ENCODE peak calls at places on chromosome 1, in ten cellular contexts. I is dorsolateral prefrontal cortex; F is RWPE1; T is left lung; U is right lobe of liver; A is colonic mucosa; V is CD8-positive, alpha-beta T cell; E is astrocyte; N is mesenchymal stem cell; H is esophagus muscularis mucosa. R is an unnamed sample.

GRCh38 chr1:9129391-9130041 is 614 bp upstream of the GPR157 start:
- DNase-seq in I (no peak), F (peak; percentile 88), T (peak; percentile 93), U (peak; percentile 96), A (peak; percentile 97), V (peak; percentile 78), E (no peak), N (peak; percentile 66), H (peak; percentile 94), R (peak; percentile 97)

GRCh38 chr1:246210751-246211150 is 296.3 kb downstream of the SMYD3 start:
- DNase-seq in I (peak; percentile 46), F (no peak), T (no peak), U (peak; percentile 29), A (no peak), V (no peak), E (no peak), N (peak; percentile 1), H (no peak), R (no peak)

GRCh38 chr1:165284471-165284870 is 72.0 kb downstream of the LMX1A start:
- DNase-seq in I (no peak), F (no peak), T (no peak), U (no peak), A (peak; percentile 45), V (no peak), E (no peak), N (no peak), H (no peak), R (no peak)

GRCh38 chr1:29732438-29732837 is 496.1 kb downstream of the PTPRU start:
- DNase-seq in I (no peak), F (no peak), T (no peak), U (no peak), A (no peak), V (no peak), E (no peak), N (no peak), H (no peak), R (no peak)

GRCh38 chr1:182841368-182841988 is 2.3 kb downstream of the DHX9 start:
- DNase-seq in I (no peak), F (peak; percentile 38), T (no peak), U (no peak), A (no peak), V (no peak), E (peak; percentile 68), N (peak; percentile 59), H (no peak), R (no peak)

GRCh38 chr1:155022136-155022926 is 11.2 kb downstream of the DCST2 start:
- DNase-seq in I (no peak), F (no peak), T (no peak), U (no peak), A (no peak), V (no peak), E (no peak), N (no peak), H (no peak), R (no peak)

GRCh38 chr1:27137544-27138075 is 17.3 kb downstream of the SLC9A1 start:
- DNase-seq in I (no peak), F (peak; percentile 39), T (peak; percentile 88), U (peak; percentile 58), A (peak; percentile 68), V (no peak), E (no peak), N (peak; percentile 50), H (no peak), R (peak; percentile 55)

GRCh38 chr1:61973100-61973837 is 221.4 kb upstream of the L1TD1 start:
- DNase-seq in I (no peak), F (no peak), T (no peak), U (peak; percentile 29), A (no peak), V (no peak), E (no peak), N (no peak), H (no peak), R (no peak)

GRCh38 chr1:113928129-113928949 is 785 bp upstream of the HIPK1 start:
- DNase-seq in I (no peak), F (no peak), T (no peak), U (no peak), A (no peak), V (no peak), E (peak; percentile 44), N (peak; percentile 38), H (no peak), R (no peak)

GRCh38 chr1:201383647-201384405 is 6.3 kb upstream of the TNNT2 start:
- DNase-seq in I (peak; percentile 60), F (peak; percentile 76), T (no peak), U (no peak), A (no peak), V (no peak), E (peak; percentile 92), N (peak; percentile 82), H (no peak), R (no peak)

GRCh38 chr1:59186656-59187055 is 110.2 kb upstream of the FGGY start:
- DNase-seq in I (no peak), F (no peak), T (no peak), U (no peak), A (no peak), V (no peak), E (peak; percentile 32), N (peak; percentile 52), H (peak; percentile 89), R (no peak)

GRCh38 chr1:14782741-14783591 is 184.5 kb downstream of the KAZN start:
- DNase-seq in I (no peak), F (no peak), T (no peak), U (no peak), A (no peak), V (no peak), E (no peak), N (peak; percentile 31), H (no peak), R (no peak)

GRCh38 chr1:202794049-202794725 is 14.0 kb downstream of the KDM5B start:
- DNase-seq in I (no peak), F (no peak), T (no peak), U (no peak), A (no peak), V (no peak), E (no peak), N (no peak), H (no peak), R (no peak)

GRCh38 chr1:226736908-226737818 is 1.9 kb downstream of the ITPKB start:
- DNase-seq in I (peak; percentile 73), F (no peak), T (peak; percentile 55), U (peak; percentile 39), A (peak; percentile 43), V (no peak), E (no peak), N (peak; percentile 62), H (no peak), R (peak; percentile 39)

GRCh38 chr1:26478159-26478558 is 5.9 kb downstream of the HMGN2 start:
- DNase-seq in I (no peak), F (no peak), T (no peak), U (no peak), A (no peak), V (no peak), E (no peak), N (no peak), H (no peak), R (no peak)

GRCh38 chr1:183909672-183910071 is 104.8 kb downstream of the RGL1 start:
- DNase-seq in I (no peak), F (no peak), T (no peak), U (no peak), A (no peak), V (no peak), E (no peak), N (no peak), H (no peak), R (no peak)
- H3K27ac ChIP-seq in I (no peak overlapping the region), F (no peak overlapping the region), T (peak overlapping the region; percentile 69), U (no peak overlapping the region), A (no peak overlapping the region), V (no peak overlapping the region), E (no peak overlapping the region), N (no peak overlapping the region), H (no peak overlapping the region), R (no peak overlapping the region)

DNA sequence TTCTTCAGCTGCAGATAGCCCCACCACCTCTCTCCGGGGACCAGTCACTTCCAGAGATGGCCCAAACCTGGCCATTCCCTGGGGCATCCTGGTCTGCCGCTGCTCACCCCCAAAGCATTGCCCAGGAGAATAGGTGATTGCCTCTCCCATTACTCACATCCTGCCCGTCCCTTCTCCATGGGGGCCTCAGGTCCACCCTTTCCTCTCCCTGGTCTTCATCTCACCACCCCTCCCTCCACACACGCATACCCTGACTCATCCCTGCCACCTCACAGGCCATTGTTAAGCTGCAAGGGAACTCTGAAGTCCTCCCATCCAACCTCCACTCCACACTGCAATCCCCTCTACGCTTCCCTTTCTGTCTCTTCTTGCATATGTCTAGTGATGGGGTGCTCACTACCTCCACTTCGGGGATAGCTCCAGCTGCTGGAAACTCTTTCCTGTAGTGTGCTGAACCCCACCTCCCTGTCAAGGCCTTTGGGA is at the start of gene PLEKHG5:
- DNase-seq in I (no peak), F (peak; percentile 91), T (no peak), U (no peak), A (no peak), V (no peak), E (peak; percentile 87), N (peak; percentile 78), H (no peak), R (no peak)
- H3K27ac ChIP-seq in I (peak within 1 kb of the TSS; percentile 5), F (peak within 1 kb of the TSS; percentile 100), T (peak within 1 kb of the TSS; percentile 57), U (peak within 1 kb of the TSS; percentile 64), A (peak within 1 kb of the TSS; percentile 67), V (peak within 1 kb of the TSS; percentile 18), E (peak within 1 kb of the TSS; percentile 95), N (peak within 1 kb of the TSS; percentile 89), H (peak within 1 kb of the TSS; percentile 81), R (peak within 1 kb of the TSS; percentile 87)

DNA sequence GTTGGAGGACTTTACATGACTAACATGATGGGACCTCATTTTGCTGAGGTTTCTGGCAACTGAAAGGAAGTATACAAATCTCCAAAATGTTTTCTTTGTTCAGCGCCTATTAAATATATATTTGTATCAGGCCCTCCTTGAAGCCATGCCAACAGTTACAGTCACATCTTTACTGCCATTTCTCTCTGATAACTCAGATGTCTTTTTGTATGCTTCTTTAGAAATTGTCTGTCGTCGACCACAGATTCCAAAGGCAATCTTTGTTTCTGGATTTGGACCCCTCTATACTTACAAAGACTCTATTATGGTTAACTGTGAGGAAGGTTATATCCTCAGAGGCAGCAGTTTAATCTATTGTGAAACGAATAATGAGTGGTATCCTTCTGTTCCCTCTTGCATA is 69.4 kb downstream of the C4BPA start:
- DNase-seq in I (no peak), F (no peak), T (no peak), U (no peak), A (no peak), V (no peak), E (no peak), N (no peak), H (no peak), R (no peak)
- H3K27ac ChIP-seq in I (no peak overlapping the region), F (no peak overlapping the region), T (no peak overlapping the region), U (no peak overlapping the region), A (peak overlapping the region; percentile 68), V (no peak overlapping the region), E (no peak overlapping the region), N (no peak overlapping the region), H (no peak overlapping the region), R (peak overlapping the region; percentile 61)

DNA sequence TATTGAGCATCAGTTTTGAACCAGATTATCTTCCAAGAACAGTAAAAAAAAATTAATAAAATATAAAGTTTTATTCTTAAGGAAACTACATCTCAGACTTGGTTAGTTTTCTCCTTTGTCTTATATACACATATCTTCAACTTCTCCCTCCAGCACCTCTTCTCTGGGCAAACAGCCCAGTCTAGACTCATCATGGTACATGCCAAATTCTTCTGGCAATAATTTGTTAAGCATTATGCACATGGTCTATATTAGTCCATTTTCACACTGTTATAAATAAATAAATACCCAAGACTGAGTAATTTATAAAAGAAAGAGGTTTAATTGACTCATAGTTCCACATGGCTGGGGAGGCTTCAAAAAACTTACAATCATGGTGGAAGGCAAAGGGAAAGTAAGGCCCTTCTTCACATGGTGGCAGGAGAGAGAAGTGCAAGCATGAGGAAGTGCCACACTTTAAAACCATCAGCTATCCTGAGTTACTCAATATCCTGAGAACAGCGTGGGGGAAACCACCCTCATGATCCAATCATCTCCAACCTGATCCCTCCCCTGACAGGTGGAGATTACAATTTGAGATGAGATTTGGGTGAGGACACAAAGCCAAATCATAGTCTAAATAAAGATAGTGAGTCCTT is 108.7 kb upstream of the RNPC3 start:
- DNase-seq in I (no peak), F (no peak), T (no peak), U (no peak), A (no peak), V (no peak), E (peak; percentile 55), N (no peak), H (no peak), R (no peak)
- H3K27ac ChIP-seq in I (no peak overlapping the region), F (no peak overlapping the region), T (no peak overlapping the region), U (no peak overlapping the region), A (no peak overlapping the region), V (no peak overlapping the region), E (no peak overlapping the region), N (no peak overlapping the region), H (no peak overlapping the region), R (no peak overlapping the region)

R was measured in transverse colon.